ENCODE peak calls at places on chromosomes 4 and X, in nine cellular contexts. X, P, T, Y, W, F, K, N and V are unnamed samples.

GRCh38 chr4:47528651-47529050 is 43.6 kb downstream of the ATP10D start:
- DNase-seq in X (no peak), P (peak; percentile 64), T (no peak), Y (peak; percentile 54), W (no peak), F (no peak), K (no peak), N (no peak), V (no peak)

GRCh38 chrX:132217203-132218073 is 1.8 kb downstream of the RAP2C start:
- DNase-seq in X (peak; percentile 70), P (peak; percentile 66), T (peak; percentile 77), Y (peak; percentile 41), W (peak; percentile 56), F (peak; percentile 79), K (no peak), N (peak; percentile 24), V (no peak)

GRCh38 chr4:166366012-166366411 is 493.0 kb downstream of the TLL1 start:
- DNase-seq in X (no peak), P (no peak), T (no peak), Y (no peak), W (no peak), F (peak; percentile 20), K (no peak), N (no peak), V (no peak)

GRCh38 chr4:106766519-106766918 is 269.6 kb downstream of the DKK2 start:
- DNase-seq in X (no peak), P (no peak), T (no peak), Y (no peak), W (no peak), F (no peak), K (no peak), N (no peak), V (no peak)

GRCh38 chr4:168815373-168816345 is 194.4 kb downstream of the CBR4 start:
- DNase-seq in X (no peak), P (no peak), T (no peak), Y (no peak), W (no peak), F (no peak), K (no peak), N (no peak), V (no peak)

GRCh38 chr4:2570551-2571222 is 34.2 kb downstream of the FAM193A start:
- DNase-seq in X (no peak), P (no peak), T (no peak), Y (no peak), W (peak; percentile 42), F (no peak), K (no peak), N (no peak), V (no peak)

GRCh38 chr4:8198906-8199593 is at the start of gene SH3TC1:
- DNase-seq in X (no peak), P (peak; percentile 89), T (no peak), Y (peak; percentile 24), W (peak; percentile 19), F (peak; percentile 91), K (peak; percentile 41), N (peak; percentile 67), V (peak; percentile 49)

GRCh38 chrX:120514236-120514635 is 45.1 kb upstream of the LAMP2 start:
- DNase-seq in X (no peak), P (peak; percentile 31), T (peak; percentile 51), Y (no peak), W (no peak), F (peak; percentile 8), K (no peak), N (no peak), V (no peak)

GRCh38 chr4:41262198-41262597 is 5.5 kb downstream of the UCHL1 start:
- DNase-seq in X (no peak), P (no peak), T (no peak), Y (no peak), W (no peak), F (no peak), K (no peak), N (no peak), V (no peak)

GRCh38 chrX:20463296-20464075 is 196.8 kb upstream of the RPS6KA3 start:
- DNase-seq in X (no peak), P (no peak), T (no peak), Y (no peak), W (no peak), F (no peak), K (no peak), N (no peak), V (no peak)

GRCh38 chrX:102659790-102660757 is 8.8 kb downstream of the GPRASP1 start:
- DNase-seq in X (peak; percentile 54), P (peak; percentile 73), T (peak; percentile 42), Y (peak; percentile 22), W (peak; percentile 70), F (peak; percentile 62), K (peak; percentile 91), N (peak; percentile 26), V (peak; percentile 69)

GRCh38 chr4:140653718-140654515 is 85.2 kb upstream of the UCP1 start:
- DNase-seq in X (no peak), P (no peak), T (no peak), Y (no peak), W (no peak), F (no peak), K (no peak), N (no peak), V (no peak)

GRCh38 chr4:80610845-80611244 is 275.3 kb downstream of the CFAP299 start:
- DNase-seq in X (no peak), P (peak; percentile 43), T (peak; percentile 13), Y (no peak), W (no peak), F (no peak), K (no peak), N (no peak), V (no peak)

GRCh38 chrX:116881961-116882360 is 419.2 kb upstream of the CT83 start:
- DNase-seq in X (no peak), P (no peak), T (no peak), Y (no peak), W (no peak), F (no peak), K (no peak), N (no peak), V (no peak)

GRCh38 chr4:40763228-40763716 is 13.5 kb downstream of the NSUN7 start:
- DNase-seq in X (no peak), P (no peak), T (no peak), Y (no peak), W (no peak), F (no peak), K (no peak), N (no peak), V (no peak)

GRCh38 chr4:176575141-176575731 is 217.5 kb downstream of the VEGFC start:
- DNase-seq in X (no peak), P (no peak), T (no peak), Y (no peak), W (no peak), F (no peak), K (no peak), N (no peak), V (no peak)